ENCODE peak calls at places on chromosome 11, in nine cellular contexts. S is CD8-positive, alpha-beta memory T cell; D is activated T-cell treated with anti-CD3 and anti-CD28 coated beads for 1 hour; T is hippocampal formation; X is NCI-H2081; J is adipocyte; V is stomach; P is NCI-H1105; A is GM18507. K is an unnamed sample.

GRCh38 chr11:96259053-96259837 is 83.8 kb downstream of the MAML2 start:
- DNase-seq in S (no peak), D (no peak), T (no peak), X (no peak), J (peak), V (no peak), P (no peak), A (no peak), K (no peak)

GRCh38 chr11:96215094-96215782 is 127.8 kb downstream of the MAML2 start:
- DNase-seq in S (no peak), D (no peak), T (no peak), X (no peak), J (peak), V (no peak), P (no peak), A (peak), K (no peak)

GRCh38 chr11:80503990-80504389 is 1063.2 kb upstream of the TENM4 start:
- DNase-seq in S (no peak), D (no peak), T (no peak), X (no peak), J (no peak), V (no peak), P (no peak), A (no peak), K (no peak)

GRCh38 chr11:64742940-64743590 is 877 bp downstream of the RASGRP2 start:
- DNase-seq in S (peak), D (peak), T (no peak), X (no peak), J (peak), V (peak), P (peak), A (peak), K (no peak)

GRCh38 chr11:3085052-3085451 is 27.8 kb upstream of the CARS1 start:
- DNase-seq in S (no peak), D (no peak), T (no peak), X (no peak), J (no peak), V (no peak), P (no peak), A (no peak), K (no peak)

GRCh38 chr11:121194731-121195596 is 93.9 kb downstream of the TECTA start:
- DNase-seq in S (peak), D (peak), T (peak), X (peak), J (peak), V (peak), P (peak), A (peak), K (no peak)

GRCh38 chr11:127027000-127027399 is 26.4 kb upstream of the KIRREL3 start:
- DNase-seq in S (no peak), D (no peak), T (no peak), X (no peak), J (no peak), V (no peak), P (no peak), A (no peak), K (no peak)

GRCh38 chr11:7423946-7424345 is 61.4 kb upstream of the OLFML1 start:
- DNase-seq in S (no peak), D (no peak), T (no peak), X (no peak), J (no peak), V (no peak), P (no peak), A (no peak), K (no peak)

GRCh38 chr11:115616941-115617340 is 112.7 kb upstream of the CADM1 start:
- DNase-seq in S (no peak), D (no peak), T (no peak), X (no peak), J (peak), V (no peak), P (no peak), A (no peak), K (no peak)

GRCh38 chr11:5508605-5509004 is 1.2 kb downstream of the UBQLN3 start:
- DNase-seq in S (no peak), D (no peak), T (no peak), X (no peak), J (no peak), V (no peak), P (no peak), A (no peak), K (no peak)

GRCh38 chr11:57276857-57277505 is 39.9 kb upstream of the APLNR start:
- DNase-seq in S (no peak), D (no peak), T (no peak), X (no peak), J (peak), V (no peak), P (no peak), A (no peak), K (no peak)

GRCh38 chr11:108501396-108501795 is 3.2 kb upstream of the POGLUT3 start:
- DNase-seq in S (no peak), D (no peak), T (no peak), X (no peak), J (peak), V (no peak), P (no peak), A (no peak), K (no peak)

GRCh38 chr11:72238492-72239295 is 5.3 kb downstream of the PHOX2A start:
- DNase-seq in S (no peak), D (no peak), T (no peak), X (no peak), J (no peak), V (no peak), P (no peak), A (no peak), K (no peak)